ENCODE peak calls at places on chromosomes 6 and 20, in four cellular contexts. Q, T, N and S are unnamed samples.

GRCh38 chr6:33075568-33076405 is at the start of gene HLA-DPB1:
- DNase-seq in Q (peak), N (no peak), T (no peak), S (no peak)

GRCh38 chr6:161076211-161076677 is 84.7 kb downstream of the MAP3K4 start:
- DNase-seq in N (no peak), T (no peak), Q (no peak), S (no peak)

GRCh38 chr20:25283221-25283951 is 35.5 kb downstream of the PYGB start:
- DNase-seq in Q (no peak), N (peak), T (no peak), S (no peak)

GRCh38 chr6:8027965-8028651 is 36.1 kb downstream of the BLOC1S5 start:
- DNase-seq in Q (no peak), T (no peak), N (no peak), S (no peak)

GRCh38 chr6:110999634-111000270 is 17.9 kb downstream of the RPF2 start:
- DNase-seq in Q (peak), T (no peak), N (no peak), S (no peak)

GRCh38 chr6:162533009-162533400 is 194.6 kb downstream of the PRKN start:
- DNase-seq in Q (no peak), N (no peak), T (no peak), S (no peak)

GRCh38 chr6:168919455-168920179 is 334.0 kb downstream of the THBS2 start:
- DNase-seq in Q (no peak), N (no peak), T (no peak), S (no peak)

GRCh38 chr6:106324726-106325335 is 729 bp downstream of the ATG5 start:
- DNase-seq in Q (peak), N (no peak), T (no peak), S (no peak)